ENCODE peak calls at places on chromosomes 7 and 10, in seven cellular contexts. C is PC-3, U is H7, B is iPS-NIHi11, W is WTC11, E is amniotic epithelial cell, Y is SJSA1. K is an unnamed sample.

GRCh38 chr7:77403957-77404356 is 12.2 kb downstream of the GSAP start:
- DNase-seq in Y (no peak), W (no peak), E (no peak), C (no peak), U (no peak), B (no peak), K (no peak)

GRCh38 chr10:33776419-33776818 is 442.0 kb upstream of the NRP1 start:
- DNase-seq in C (no peak), W (no peak), U (no peak), E (no peak), B (no peak), Y (no peak), K (no peak)

GRCh38 chr7:148447221-148447845 is 143.2 kb upstream of the C7orf33 start:
- DNase-seq in E (no peak), Y (no peak), U (no peak), B (no peak), W (no peak), C (peak), K (no peak)

GRCh38 chr7:36887969-36888368 is 163.7 kb upstream of the AOAH start:
- DNase-seq in W (no peak), B (no peak), C (no peak), Y (no peak), U (no peak), E (no peak), K (no peak)

GRCh38 chr7:50667789-50668226 is 102.6 kb upstream of the DDC start:
- DNase-seq in B (no peak), W (no peak), Y (no peak), U (no peak), C (no peak), E (no peak), K (no peak)

GRCh38 chr7:112272921-112273561 is 66.5 kb downstream of the ZNF277 start:
- DNase-seq in U (no peak), B (no peak), W (no peak), C (no peak), Y (no peak), E (no peak), K (peak)

GRCh38 chr7:131602304-131602993 is 46.0 kb upstream of the PODXL start:
- DNase-seq in E (no peak), W (no peak), C (no peak), Y (no peak), U (no peak), B (no peak), K (no peak)

GRCh38 chr7:127782075-127782474 is 130.1 kb downstream of the SND1 start:
- DNase-seq in W (no peak), Y (no peak), U (peak), C (no peak), E (no peak), B (no peak), K (no peak)

GRCh38 chr7:30491417-30491816 is 12.8 kb upstream of the NOD1 start:
- DNase-seq in W (no peak), B (no peak), C (no peak), Y (no peak), E (no peak), U (no peak), K (no peak)

GRCh38 chr10:44347609-44348400 is 37.1 kb downstream of the CXCL12 start:
- DNase-seq in E (no peak), C (no peak), U (no peak), Y (no peak), B (no peak), W (no peak), K (peak)

GRCh38 chr10:86658261-86658741 is 4.0 kb downstream of the OPN4 start:
- DNase-seq in C (no peak), Y (no peak), W (no peak), B (no peak), U (peak), E (no peak), K (no peak)

GRCh38 chr7:101952355-101953247 is 135.2 kb downstream of the CUX1 start:
- DNase-seq in W (no peak), C (peak), B (no peak), U (no peak), Y (peak), E (peak), K (no peak)

GRCh38 chr7:82598958-82599357 is 155.4 kb upstream of the CACNA2D1 start:
- DNase-seq in Y (no peak), B (no peak), W (no peak), U (no peak), C (peak), E (peak), K (no peak)

GRCh38 chr10:133377818-133378250 is 1.2 kb upstream of the PAOX start:
- DNase-seq in C (no peak), B (peak), Y (no peak), U (peak), W (peak), E (no peak), K (no peak)

GRCh38 chr7:158029431-158029938 is 558.1 kb downstream of the PTPRN2 start:
- DNase-seq in C (no peak), Y (no peak), B (no peak), U (no peak), E (no peak), W (no peak), K (no peak)

GRCh38 chr10:5079836-5080235 is 14.4 kb upstream of the AKR1C3 start:
- DNase-seq in B (no peak), U (no peak), C (peak), Y (no peak), E (no peak), W (no peak), K (no peak)

GRCh38 chr7:11327633-11328032 is 354.0 kb downstream of the PHF14 start:
- DNase-seq in W (no peak), B (no peak), C (no peak), U (no peak), Y (no peak), E (no peak), K (no peak)

GRCh38 chr7:74023037-74023436 is 4.9 kb upstream of the ELN start:
- DNase-seq in U (peak), Y (peak), B (no peak), C (peak), E (peak), W (no peak), K (peak)

GRCh38 chr10:22285130-22285529 is 31.1 kb upstream of the COMMD3 start:
- DNase-seq in Y (no peak), W (no peak), B (no peak), U (no peak), E (no peak), C (no peak), K (no peak)

GRCh38 chr10:72292223-72292691 is 18.5 kb downstream of the DDIT4 start:
- DNase-seq in W (no peak), C (peak), E (peak), B (no peak), Y (no peak), U (peak), K (no peak)

GRCh38 chr7:54932818-54933543 is 85.8 kb upstream of the EGFR start:
- DNase-seq in E (peak), Y (peak), U (peak), W (peak), B (peak), C (peak), K (peak)

GRCh38 chr7:113289140-113289740 is 170.9 kb upstream of the SMIM30 start:
- DNase-seq in Y (peak), U (peak), B (peak), E (peak), W (no peak), C (peak), K (peak)

GRCh38 chr10:71773221-71773971 is at the start of gene VSIR:
- DNase-seq in C (peak), Y (peak), B (peak), E (peak), W (peak), U (peak), K (peak)

GRCh38 chr10:740936-741431 is 51.5 kb upstream of the DIP2C start:
- DNase-seq in U (no peak), W (no peak), B (no peak), C (no peak), E (no peak), Y (no peak), K (peak)

GRCh38 chr10:86945361-86946214 is 11.8 kb downstream of the MMRN2 start:
- DNase-seq in B (peak), U (peak), W (peak), Y (no peak), E (peak), C (no peak), K (peak)

GRCh38 chr10:22386396-22386928 is 41.2 kb downstream of the SPAG6 start:
- DNase-seq in Y (no peak), E (no peak), C (no peak), U (no peak), B (no peak), W (no peak), K (no peak)

GRCh38 chr10:58435297-58435696 is 50.1 kb downstream of the TFAM start:
- DNase-seq in Y (peak), B (peak), U (no peak), C (peak), W (no peak), E (peak), K (peak)

GRCh38 chr7:103718482-103719415 is 270.7 kb downstream of the RELN start:
- DNase-seq in Y (no peak), U (no peak), E (no peak), B (no peak), W (no peak), C (peak), K (no peak)

GRCh38 chr7:17939670-17940301 is 508 bp downstream of the SNX13 start:
- DNase-seq in C (peak), B (peak), Y (peak), E (peak), U (peak), W (no peak), K (peak)

GRCh38 chr7:25382175-25382574 is 153.9 kb upstream of the NPVF start:
- DNase-seq in W (no peak), U (no peak), Y (no peak), B (no peak), C (no peak), E (no peak), K (no peak)

GRCh38 chr10:69573056-69573806 is at the start of gene NEUROG3:
- DNase-seq in W (peak), E (no peak), Y (no peak), C (no peak), U (peak), B (peak), K (peak)

GRCh38 chr10:75623310-75623940 is 192.0 kb downstream of the LRMDA start:
- DNase-seq in Y (no peak), B (no peak), E (no peak), W (no peak), U (no peak), C (no peak), K (no peak)

GRCh38 chr7:14691597-14692203 is 210.9 kb downstream of the DGKB start:
- DNase-seq in B (peak), E (peak), C (peak), W (peak), Y (peak), U (peak), K (peak)

GRCh38 chr10:86265877-86266259 is 100.7 kb downstream of the GRID1 start:
- DNase-seq in U (no peak), E (no peak), Y (no peak), B (no peak), W (no peak), C (no peak), K (no peak)

GRCh38 chr10:2488606-2489005 is 578.7 kb upstream of the PFKP start:
- DNase-seq in U (no peak), E (no peak), B (no peak), Y (no peak), C (no peak), W (no peak), K (no peak)

GRCh38 chr10:72563327-72563932 is 62.4 kb downstream of the MICU1 start:
- DNase-seq in Y (no peak), E (no peak), B (no peak), C (no peak), W (no peak), U (no peak), K (no peak)

GRCh38 chr10:16756561-16757221 is 60.5 kb downstream of the RSU1 start:
- DNase-seq in B (no peak), W (no peak), Y (no peak), E (peak), U (no peak), C (no peak), K (no peak)

GRCh38 chr7:101589976-101590662 is 39.0 kb downstream of the MYL10 start:
- DNase-seq in B (no peak), W (no peak), C (no peak), U (peak), Y (no peak), E (no peak), K (no peak)

GRCh38 chr7:159192761-159193453 is 48.2 kb upstream of the VIPR2 start:
- DNase-seq in E (no peak), Y (no peak), C (no peak), W (no peak), B (no peak), U (no peak), K (no peak)